ENCODE peak calls at places on chromosomes 4 and X, in four cellular contexts. One of them, this sample, is unnamed.

GRCh38 chrX:151923648-151924047 is 11.0 kb downstream of the MAGEA4 start:
- DNase-seq in activated CD8-positive, alpha-beta T cell treated with anti-CD3 and anti-CD28 coated beads, Interleukin-2, amount 10 ng/mL, durations not matched to agents 7 days and 5 days: no peak
- DNase-seq in upper lobe of left lung: no peak
- DNase-seq in WERI-Rb-1: no peak
- DNase-seq in this sample: no peak

GRCh38 chrX:22392176-22392814 is 119.6 kb downstream of the CBLL2 start:
- DNase-seq in activated CD8-positive, alpha-beta T cell treated with anti-CD3 and anti-CD28 coated beads, Interleukin-2, amount 10 ng/mL, durations not matched to agents 7 days and 5 days: no peak
- DNase-seq in upper lobe of left lung: no peak
- DNase-seq in WERI-Rb-1: no peak
- DNase-seq in this sample: no peak

GRCh38 chrX:107483976-107484726 is 34.7 kb downstream of the FRMPD3 start:
- DNase-seq in activated CD8-positive, alpha-beta T cell treated with anti-CD3 and anti-CD28 coated beads, Interleukin-2, amount 10 ng/mL, durations not matched to agents 7 days and 5 days: no peak
- DNase-seq in upper lobe of left lung: peak
- DNase-seq in WERI-Rb-1: peak
- DNase-seq in this sample: peak

GRCh38 chrX:25555521-25555920 is 539.8 kb upstream of the ARX start:
- DNase-seq in activated CD8-positive, alpha-beta T cell treated with anti-CD3 and anti-CD28 coated beads, Interleukin-2, amount 10 ng/mL, durations not matched to agents 7 days and 5 days: no peak
- DNase-seq in upper lobe of left lung: no peak
- DNase-seq in WERI-Rb-1: no peak
- DNase-seq in this sample: no peak

GRCh38 chrX:25968920-25969319 is 169.2 kb upstream of the MAGEB18 start:
- DNase-seq in activated CD8-positive, alpha-beta T cell treated with anti-CD3 and anti-CD28 coated beads, Interleukin-2, amount 10 ng/mL, durations not matched to agents 7 days and 5 days: no peak
- DNase-seq in upper lobe of left lung: no peak
- DNase-seq in WERI-Rb-1: peak
- DNase-seq in this sample: peak

GRCh38 chr4:36133658-36134057 is 110.7 kb downstream of the ARAP2 start:
- DNase-seq in activated CD8-positive, alpha-beta T cell treated with anti-CD3 and anti-CD28 coated beads, Interleukin-2, amount 10 ng/mL, durations not matched to agents 7 days and 5 days: no peak
- DNase-seq in upper lobe of left lung: no peak
- DNase-seq in WERI-Rb-1: no peak
- DNase-seq in this sample: no peak

GRCh38 chr4:109432676-109433075 is 939 bp upstream of the SEC24B start:
- DNase-seq in activated CD8-positive, alpha-beta T cell treated with anti-CD3 and anti-CD28 coated beads, Interleukin-2, amount 10 ng/mL, durations not matched to agents 7 days and 5 days: no peak
- DNase-seq in upper lobe of left lung: no peak
- DNase-seq in WERI-Rb-1: no peak
- DNase-seq in this sample: no peak

GRCh38 chr4:164866817-164867490 is 10.0 kb upstream of the APELA start:
- DNase-seq in activated CD8-positive, alpha-beta T cell treated with anti-CD3 and anti-CD28 coated beads, Interleukin-2, amount 10 ng/mL, durations not matched to agents 7 days and 5 days: no peak
- DNase-seq in upper lobe of left lung: no peak
- DNase-seq in WERI-Rb-1: no peak
- DNase-seq in this sample: no peak

GRCh38 chr4:138669479-138670165 is 346.0 kb upstream of the NOCT start:
- DNase-seq in activated CD8-positive, alpha-beta T cell treated with anti-CD3 and anti-CD28 coated beads, Interleukin-2, amount 10 ng/mL, durations not matched to agents 7 days and 5 days: no peak
- DNase-seq in upper lobe of left lung: no peak
- DNase-seq in WERI-Rb-1: peak
- DNase-seq in this sample: peak

GRCh38 chrX:106168107-106168506 is at the start of gene PWWP3B:
- DNase-seq in activated CD8-positive, alpha-beta T cell treated with anti-CD3 and anti-CD28 coated beads, Interleukin-2, amount 10 ng/mL, durations not matched to agents 7 days and 5 days: no peak
- DNase-seq in upper lobe of left lung: no peak
- DNase-seq in WERI-Rb-1: no peak
- DNase-seq in this sample: peak

GRCh38 chr4:53816561-53816960 is 225.3 kb upstream of the LNX1 start:
- DNase-seq in activated CD8-positive, alpha-beta T cell treated with anti-CD3 and anti-CD28 coated beads, Interleukin-2, amount 10 ng/mL, durations not matched to agents 7 days and 5 days: no peak
- DNase-seq in upper lobe of left lung: no peak
- DNase-seq in WERI-Rb-1: no peak
- DNase-seq in this sample: no peak

GRCh38 chrX:53186363-53186762 is 38.6 kb downstream of the KDM5C start:
- DNase-seq in activated CD8-positive, alpha-beta T cell treated with anti-CD3 and anti-CD28 coated beads, Interleukin-2, amount 10 ng/mL, durations not matched to agents 7 days and 5 days: no peak
- DNase-seq in upper lobe of left lung: no peak
- DNase-seq in WERI-Rb-1: no peak
- DNase-seq in this sample: no peak

GRCh38 chr4:10172278-10173038 is 55.9 kb upstream of the WDR1 start:
- DNase-seq in activated CD8-positive, alpha-beta T cell treated with anti-CD3 and anti-CD28 coated beads, Interleukin-2, amount 10 ng/mL, durations not matched to agents 7 days and 5 days: no peak
- DNase-seq in upper lobe of left lung: no peak
- DNase-seq in WERI-Rb-1: no peak
- DNase-seq in this sample: no peak

GRCh38 chr4:58590714-58591113 is 1480.5 kb upstream of the IGFBP7 start:
- DNase-seq in activated CD8-positive, alpha-beta T cell treated with anti-CD3 and anti-CD28 coated beads, Interleukin-2, amount 10 ng/mL, durations not matched to agents 7 days and 5 days: no peak
- DNase-seq in upper lobe of left lung: no peak
- DNase-seq in WERI-Rb-1: no peak
- DNase-seq in this sample: no peak

GRCh38 chrX:15863944-15864491 is 9.4 kb upstream of the AP1S2 start:
- DNase-seq in activated CD8-positive, alpha-beta T cell treated with anti-CD3 and anti-CD28 coated beads, Interleukin-2, amount 10 ng/mL, durations not matched to agents 7 days and 5 days: no peak
- DNase-seq in upper lobe of left lung: no peak
- DNase-seq in WERI-Rb-1: no peak
- DNase-seq in this sample: no peak

GRCh38 chr4:1049591-1049905 is 38.1 kb downstream of the FGFRL1 start:
- DNase-seq in activated CD8-positive, alpha-beta T cell treated with anti-CD3 and anti-CD28 coated beads, Interleukin-2, amount 10 ng/mL, durations not matched to agents 7 days and 5 days: no peak
- DNase-seq in upper lobe of left lung: peak
- DNase-seq in WERI-Rb-1: no peak
- DNase-seq in this sample: no peak

GRCh38 chrX:13283512-13283911 is 36.3 kb downstream of the ATXN3L start:
- DNase-seq in activated CD8-positive, alpha-beta T cell treated with anti-CD3 and anti-CD28 coated beads, Interleukin-2, amount 10 ng/mL, durations not matched to agents 7 days and 5 days: no peak
- DNase-seq in upper lobe of left lung: no peak
- DNase-seq in WERI-Rb-1: no peak
- DNase-seq in this sample: no peak

GRCh38 chr4:105951198-105951597 is 55.9 kb downstream of the NPNT start:
- DNase-seq in activated CD8-positive, alpha-beta T cell treated with anti-CD3 and anti-CD28 coated beads, Interleukin-2, amount 10 ng/mL, durations not matched to agents 7 days and 5 days: no peak
- DNase-seq in upper lobe of left lung: no peak
- DNase-seq in WERI-Rb-1: no peak
- DNase-seq in this sample: no peak

GRCh38 chr4:166941629-166942028 is 292.7 kb downstream of the SPOCK3 start:
- DNase-seq in activated CD8-positive, alpha-beta T cell treated with anti-CD3 and anti-CD28 coated beads, Interleukin-2, amount 10 ng/mL, durations not matched to agents 7 days and 5 days: no peak
- DNase-seq in upper lobe of left lung: no peak
- DNase-seq in WERI-Rb-1: no peak
- DNase-seq in this sample: no peak

GRCh38 chr4:94544811-94545210 is 93.1 kb downstream of the PDLIM5 start:
- DNase-seq in activated CD8-positive, alpha-beta T cell treated with anti-CD3 and anti-CD28 coated beads, Interleukin-2, amount 10 ng/mL, durations not matched to agents 7 days and 5 days: no peak
- DNase-seq in upper lobe of left lung: no peak
- DNase-seq in WERI-Rb-1: no peak
- DNase-seq in this sample: no peak

GRCh38 chr4:6182390-6183280 is 17.7 kb downstream of the JAKMIP1 start:
- DNase-seq in activated CD8-positive, alpha-beta T cell treated with anti-CD3 and anti-CD28 coated beads, Interleukin-2, amount 10 ng/mL, durations not matched to agents 7 days and 5 days: no peak
- DNase-seq in upper lobe of left lung: no peak
- DNase-seq in WERI-Rb-1: no peak
- DNase-seq in this sample: no peak

GRCh38 chr4:5361968-5362367 is 310.7 kb downstream of the STK32B start:
- DNase-seq in activated CD8-positive, alpha-beta T cell treated with anti-CD3 and anti-CD28 coated beads, Interleukin-2, amount 10 ng/mL, durations not matched to agents 7 days and 5 days: peak
- DNase-seq in upper lobe of left lung: no peak
- DNase-seq in WERI-Rb-1: no peak
- DNase-seq in this sample: no peak

GRCh38 chrX:47091149-47091775 is 13.0 kb downstream of the RGN start:
- DNase-seq in activated CD8-positive, alpha-beta T cell treated with anti-CD3 and anti-CD28 coated beads, Interleukin-2, amount 10 ng/mL, durations not matched to agents 7 days and 5 days: no peak
- DNase-seq in upper lobe of left lung: no peak
- DNase-seq in WERI-Rb-1: no peak
- DNase-seq in this sample: no peak

This sample was measured in NCI-H82.